ENCODE peak calls at places on chromosomes 11 and 22, in nine cellular contexts. B is activated naive CD4-positive, alpha-beta T cell; N is heart right ventricle; Z is fibroblast of mammary gland; L is GM12865; G is natural killer cell; V is T-cell; K is endothelial cell; A is occipital lobe. S is an unnamed sample.

GRCh38 chr22:26226538-26227297 is 57.5 kb downstream of the SEZ6L start:
- DNase-seq in B (no peak), N (no peak), Z (no peak), L (no peak), G (no peak), V (no peak), K (no peak), A (no peak), S (no peak)

GRCh38 chr11:62030071-62030684 is 62.7 kb upstream of the FTH1 start:
- DNase-seq in B (no peak), N (no peak), Z (no peak), L (no peak), G (no peak), V (no peak), K (no peak), A (no peak), S (no peak)

GRCh38 chr11:95831198-95831883 is 41.0 kb downstream of the CEP57 start:
- DNase-seq in B (no peak), N (no peak), Z (peak), L (no peak), G (no peak), V (no peak), K (no peak), A (no peak), S (no peak)

GRCh38 chr11:102833731-102834130 is 9.7 kb downstream of the MMP3 start:
- DNase-seq in B (no peak), N (no peak), Z (no peak), L (no peak), G (no peak), V (no peak), K (no peak), A (no peak), S (no peak)

GRCh38 chr11:95451682-95452081 is 220.7 kb upstream of the SESN3 start:
- DNase-seq in B (no peak), N (no peak), Z (peak), L (no peak), G (no peak), V (no peak), K (no peak), A (no peak), S (no peak)

GRCh38 chr11:3217751-3218482 is 696 bp downstream of the MRGPRG start:
- DNase-seq in B (no peak), N (peak), Z (no peak), L (no peak), G (no peak), V (no peak), K (no peak), A (no peak), S (no peak)

GRCh38 chr22:23404689-23405365 is 175.3 kb downstream of the IGLL1 start:
- DNase-seq in B (no peak), N (no peak), Z (peak), L (no peak), G (no peak), V (no peak), K (peak), A (no peak), S (no peak)

GRCh38 chr11:67352546-67353316 is 615 bp downstream of the POLD4 start:
- DNase-seq in B (no peak), N (peak), Z (no peak), L (peak), G (no peak), V (peak), K (no peak), A (no peak), S (no peak)

GRCh38 chr11:31870609-31871309 is 59.6 kb upstream of the PAX6 start:
- DNase-seq in B (no peak), N (peak), Z (peak), L (peak), G (no peak), V (no peak), K (peak), A (no peak), S (no peak)